ENCODE peak calls at places on chromosomes 7 and 10, in seven cellular contexts. One of them, this sample, is unnamed.

GRCh38 chr7:102439963-102440795 is 6.8 kb downstream of the ORAI2 start:
- DNase-seq in thoracic aorta: no peak
- DNase-seq in Calu3: peak
- DNase-seq in HCT116: peak
- DNase-seq in fibroblast of lung: peak
- DNase-seq in GM13976: no peak
- DNase-seq in tibial artery: no peak
- DNase-seq in this sample: no peak

GRCh38 chr10:127013696-127014095 is 108.5 kb downstream of the DOCK1 start:
- DNase-seq in thoracic aorta: no peak
- DNase-seq in Calu3: no peak
- DNase-seq in HCT116: no peak
- DNase-seq in fibroblast of lung: no peak
- DNase-seq in GM13976: no peak
- DNase-seq in tibial artery: no peak
- DNase-seq in this sample: no peak

GRCh38 chr10:70035531-70035930 is 17.1 kb upstream of the MACROH2A2 start:
- DNase-seq in thoracic aorta: no peak
- DNase-seq in Calu3: peak
- DNase-seq in HCT116: no peak
- DNase-seq in fibroblast of lung: no peak
- DNase-seq in GM13976: no peak
- DNase-seq in tibial artery: no peak
- DNase-seq in this sample: no peak

GRCh38 chr7:4797858-4798705 is 22.7 kb downstream of the AP5Z1 start:
- DNase-seq in thoracic aorta: no peak
- DNase-seq in Calu3: peak
- DNase-seq in HCT116: peak
- DNase-seq in fibroblast of lung: peak
- DNase-seq in GM13976: peak
- DNase-seq in tibial artery: no peak
- DNase-seq in this sample: peak

GRCh38 chr10:76282122-76283030 is 851.0 kb downstream of the LRMDA start:
- DNase-seq in thoracic aorta: no peak
- DNase-seq in Calu3: no peak
- DNase-seq in HCT116: no peak
- DNase-seq in fibroblast of lung: peak
- DNase-seq in GM13976: no peak
- DNase-seq in tibial artery: no peak
- DNase-seq in this sample: no peak

GRCh38 chr7:1693991-1694524 is 24.0 kb downstream of the ELFN1 start:
- DNase-seq in thoracic aorta: no peak
- DNase-seq in Calu3: peak
- DNase-seq in HCT116: no peak
- DNase-seq in fibroblast of lung: peak
- DNase-seq in GM13976: peak
- DNase-seq in tibial artery: no peak
- DNase-seq in this sample: no peak

GRCh38 chr7:45689011-45689796 is 115.0 kb downstream of the ADCY1 start:
- DNase-seq in thoracic aorta: no peak
- DNase-seq in Calu3: no peak
- DNase-seq in HCT116: no peak
- DNase-seq in fibroblast of lung: peak
- DNase-seq in GM13976: no peak
- DNase-seq in tibial artery: no peak
- DNase-seq in this sample: no peak

GRCh38 chr10:77846718-77847311 is 79.7 kb downstream of the DLG5 start:
- DNase-seq in thoracic aorta: peak
- DNase-seq in Calu3: peak
- DNase-seq in HCT116: peak
- DNase-seq in fibroblast of lung: peak
- DNase-seq in GM13976: peak
- DNase-seq in tibial artery: peak
- DNase-seq in this sample: peak

GRCh38 chr7:66282594-66282935 is 77.4 kb downstream of the TPST1 start:
- DNase-seq in thoracic aorta: no peak
- DNase-seq in Calu3: no peak
- DNase-seq in HCT116: no peak
- DNase-seq in fibroblast of lung: no peak
- DNase-seq in GM13976: no peak
- DNase-seq in tibial artery: no peak
- DNase-seq in this sample: no peak

GRCh38 chr7:139646566-139646965 is 123.1 kb downstream of the CLEC2L start:
- DNase-seq in thoracic aorta: no peak
- DNase-seq in Calu3: no peak
- DNase-seq in HCT116: no peak
- DNase-seq in fibroblast of lung: no peak
- DNase-seq in GM13976: no peak
- DNase-seq in tibial artery: no peak
- DNase-seq in this sample: no peak

GRCh38 chr10:117441812-117442443 is 66.7 kb upstream of the PDZD8 start:
- DNase-seq in thoracic aorta: peak
- DNase-seq in Calu3: no peak
- DNase-seq in HCT116: no peak
- DNase-seq in fibroblast of lung: peak
- DNase-seq in GM13976: no peak
- DNase-seq in tibial artery: peak
- DNase-seq in this sample: no peak

GRCh38 chr10:103111031-103111917 is 81.8 kb downstream of the NT5C2 start:
- DNase-seq in thoracic aorta: no peak
- DNase-seq in Calu3: no peak
- DNase-seq in HCT116: no peak
- DNase-seq in fibroblast of lung: peak
- DNase-seq in GM13976: peak
- DNase-seq in tibial artery: no peak
- DNase-seq in this sample: peak

GRCh38 chr7:149414745-149415390 is 46.0 kb downstream of the ZNF777 start:
- DNase-seq in thoracic aorta: no peak
- DNase-seq in Calu3: no peak
- DNase-seq in HCT116: no peak
- DNase-seq in fibroblast of lung: peak
- DNase-seq in GM13976: no peak
- DNase-seq in tibial artery: peak
- DNase-seq in this sample: no peak

GRCh38 chr7:84950836-84951235 is 236.0 kb downstream of the SEMA3D start:
- DNase-seq in thoracic aorta: no peak
- DNase-seq in Calu3: no peak
- DNase-seq in HCT116: no peak
- DNase-seq in fibroblast of lung: peak
- DNase-seq in GM13976: no peak
- DNase-seq in tibial artery: no peak
- DNase-seq in this sample: no peak

DNA sequence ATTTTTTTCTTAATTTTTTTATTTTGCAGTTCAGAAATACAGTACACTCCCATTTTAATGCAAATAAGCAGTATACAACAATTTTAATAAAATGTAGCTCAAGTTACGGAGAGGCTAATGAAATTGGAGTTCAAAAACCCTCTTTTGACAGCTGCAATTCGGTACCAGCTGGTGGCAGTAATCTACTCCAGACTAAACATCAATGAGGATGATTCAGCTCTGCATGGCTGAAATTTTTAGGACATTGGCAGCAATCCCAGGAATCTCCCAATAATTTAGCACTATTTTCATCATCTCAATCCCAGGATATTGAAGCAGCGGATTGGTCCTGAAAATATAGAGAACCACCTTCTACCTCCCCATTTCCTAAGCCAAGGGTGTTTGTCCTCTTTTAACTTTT is 278.8 kb downstream of the CACNA2D1 start:
- DNase-seq in thoracic aorta: no peak
- DNase-seq in Calu3: no peak
- DNase-seq in HCT116: no peak
- DNase-seq in fibroblast of lung: peak
- DNase-seq in GM13976: no peak
- DNase-seq in tibial artery: peak
- DNase-seq in this sample: no peak
- TF ChIP-seq CTCF in thoracic aorta: no peak
- TF ChIP-seq CTCF in Calu3: no peak
- TF ChIP-seq CTCF in HCT116: peak
- TF ChIP-seq CTCF in fibroblast of lung: peak
- TF ChIP-seq CTCF in GM13976: no peak
- TF ChIP-seq CTCF in tibial artery: peak
- TF ChIP-seq CTCF in this sample: no peak

DNA sequence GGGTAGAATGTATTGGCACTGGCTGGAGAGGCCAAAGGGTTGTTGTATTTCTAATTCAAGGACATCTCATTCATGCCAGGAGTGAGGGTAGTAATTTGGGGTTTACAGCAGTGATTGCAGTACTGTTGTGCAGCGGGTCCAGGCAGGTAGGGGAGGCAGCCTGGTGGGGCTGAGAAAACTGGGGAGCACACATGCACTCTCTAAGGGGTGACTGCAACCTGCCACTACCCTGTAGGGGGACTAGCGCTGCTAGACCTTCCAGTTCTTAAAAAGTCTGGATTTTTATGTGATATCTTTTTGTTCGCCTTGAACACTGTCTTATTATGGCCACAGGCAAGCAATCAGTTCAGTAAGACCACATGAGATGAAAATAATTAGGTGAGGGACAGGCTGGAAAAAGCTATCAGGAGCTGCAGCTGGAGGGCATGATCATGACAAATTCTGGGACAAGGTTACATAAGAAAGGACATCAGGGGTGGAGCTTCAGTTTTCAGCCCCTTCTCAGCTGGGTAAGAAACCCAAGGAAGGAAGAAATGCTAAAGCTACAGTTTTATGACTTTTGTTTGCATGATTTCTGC is 149.0 kb downstream of the ARHGAP21 start:
- DNase-seq in thoracic aorta: no peak
- DNase-seq in Calu3: no peak
- DNase-seq in HCT116: no peak
- DNase-seq in fibroblast of lung: no peak
- DNase-seq in GM13976: no peak
- DNase-seq in tibial artery: no peak
- DNase-seq in this sample: no peak
- TF ChIP-seq CTCF in thoracic aorta: no peak
- TF ChIP-seq CTCF in Calu3: no peak
- TF ChIP-seq CTCF in HCT116: no peak
- TF ChIP-seq CTCF in fibroblast of lung: no peak
- TF ChIP-seq CTCF in GM13976: no peak
- TF ChIP-seq CTCF in tibial artery: no peak
- TF ChIP-seq CTCF in this sample: no peak

GRCh38 chr7:117950601-117951278 is 77.5 kb upstream of the CTTNBP2 start:
- DNase-seq in thoracic aorta: no peak
- DNase-seq in Calu3: no peak
- DNase-seq in HCT116: no peak
- DNase-seq in fibroblast of lung: no peak
- DNase-seq in GM13976: no peak
- DNase-seq in tibial artery: no peak
- DNase-seq in this sample: no peak

GRCh38 chr7:117951711-117952280 is 78.6 kb upstream of the CTTNBP2 start:
- DNase-seq in thoracic aorta: no peak
- DNase-seq in Calu3: no peak
- DNase-seq in HCT116: no peak
- DNase-seq in fibroblast of lung: no peak
- DNase-seq in GM13976: no peak
- DNase-seq in tibial artery: no peak
- DNase-seq in this sample: no peak

GRCh38 chr7:117946201-117946633 is 73.0 kb upstream of the CTTNBP2 start:
- DNase-seq in thoracic aorta: no peak
- DNase-seq in Calu3: no peak
- DNase-seq in HCT116: no peak
- DNase-seq in fibroblast of lung: peak
- DNase-seq in GM13976: no peak
- DNase-seq in tibial artery: no peak
- DNase-seq in this sample: no peak

GRCh38 chr7:117951285-117951684 is 78.0 kb upstream of the CTTNBP2 start:
- DNase-seq in thoracic aorta: no peak
- DNase-seq in Calu3: no peak
- DNase-seq in HCT116: no peak
- DNase-seq in fibroblast of lung: peak
- DNase-seq in GM13976: no peak
- DNase-seq in tibial artery: no peak
- DNase-seq in this sample: no peak

GRCh38 chr7:117949232-117949631 is 76.0 kb upstream of the CTTNBP2 start:
- DNase-seq in thoracic aorta: no peak
- DNase-seq in Calu3: peak
- DNase-seq in HCT116: no peak
- DNase-seq in fibroblast of lung: peak
- DNase-seq in GM13976: no peak
- DNase-seq in tibial artery: no peak
- DNase-seq in this sample: no peak
- TF ChIP-seq CTCF in thoracic aorta: no peak
- TF ChIP-seq CTCF in Calu3: peak
- TF ChIP-seq CTCF in HCT116: peak
- TF ChIP-seq CTCF in fibroblast of lung: no peak
- TF ChIP-seq CTCF in GM13976: no peak
- TF ChIP-seq CTCF in tibial artery: no peak
- TF ChIP-seq CTCF in this sample: no peak

GRCh38 chr7:142334236-142334635 is 76.4 kb upstream of the PRSS58 start:
- DNase-seq in thoracic aorta: no peak
- DNase-seq in Calu3: no peak
- DNase-seq in HCT116: no peak
- DNase-seq in fibroblast of lung: no peak
- DNase-seq in GM13976: no peak
- DNase-seq in tibial artery: no peak
- DNase-seq in this sample: no peak

GRCh38 chr7:142334806-142335205 is 76.9 kb upstream of the PRSS58 start:
- DNase-seq in thoracic aorta: no peak
- DNase-seq in Calu3: no peak
- DNase-seq in HCT116: no peak
- DNase-seq in fibroblast of lung: no peak
- DNase-seq in GM13976: no peak
- DNase-seq in tibial artery: no peak
- DNase-seq in this sample: no peak

GRCh38 chr7:142332421-142332820 is 74.6 kb upstream of the PRSS58 start:
- DNase-seq in thoracic aorta: no peak
- DNase-seq in Calu3: no peak
- DNase-seq in HCT116: no peak
- DNase-seq in fibroblast of lung: no peak
- DNase-seq in GM13976: no peak
- DNase-seq in tibial artery: no peak
- DNase-seq in this sample: no peak

GRCh38 chr7:142338633-142339501 is 81.0 kb upstream of the PRSS58 start:
- DNase-seq in thoracic aorta: no peak
- DNase-seq in Calu3: no peak
- DNase-seq in HCT116: peak
- DNase-seq in fibroblast of lung: no peak
- DNase-seq in GM13976: no peak
- DNase-seq in tibial artery: no peak
- DNase-seq in this sample: no peak

DNA sequence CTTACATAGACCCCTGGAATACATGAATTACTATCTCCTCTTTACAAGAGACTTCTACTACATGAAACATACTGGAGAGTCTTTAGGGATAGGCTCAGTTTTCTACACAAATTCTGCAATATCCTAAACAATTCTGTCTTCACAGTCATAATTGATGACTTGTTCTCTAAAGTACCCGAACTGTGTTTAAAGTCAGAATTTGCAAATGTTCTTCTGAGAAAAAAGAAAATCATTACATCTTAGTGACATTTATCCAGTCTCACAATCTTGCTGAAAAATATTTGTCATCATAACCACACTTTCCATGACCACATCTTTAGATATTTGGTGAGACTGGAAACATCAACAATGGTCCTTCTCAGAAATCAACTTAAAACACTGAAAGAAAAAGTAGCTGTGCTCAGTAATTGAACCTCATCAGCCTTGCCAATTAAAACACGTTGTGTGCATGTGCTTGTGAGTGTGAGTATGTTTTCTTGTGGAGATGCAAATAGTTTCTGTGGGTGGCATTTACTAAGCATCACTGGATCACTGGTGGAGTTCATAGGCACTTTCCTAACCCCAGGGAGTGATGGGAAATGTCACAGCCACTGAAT is 79.6 kb upstream of the PRSS58 start:
- DNase-seq in thoracic aorta: no peak
- DNase-seq in Calu3: no peak
- DNase-seq in HCT116: no peak
- DNase-seq in fibroblast of lung: no peak
- DNase-seq in GM13976: no peak
- DNase-seq in tibial artery: no peak
- DNase-seq in this sample: no peak
- TF ChIP-seq CTCF in thoracic aorta: no peak
- TF ChIP-seq CTCF in Calu3: no peak
- TF ChIP-seq CTCF in HCT116: no peak
- TF ChIP-seq CTCF in fibroblast of lung: no peak
- TF ChIP-seq CTCF in GM13976: no peak
- TF ChIP-seq CTCF in tibial artery: no peak
- TF ChIP-seq CTCF in this sample: no peak